ENCODE peak calls at places on chromosomes 6 and 20, in eight cellular contexts. J, I, W, K, B, Z, G and X are unnamed samples.

GRCh38 chr6:2127484-2127911 is 117.9 kb downstream of the GMDS start:
- DNase-seq in Z (no peak), B (no peak), J (peak; percentile 3), I (peak; percentile 78), K (no peak), G (no peak), W (no peak), X (no peak)

GRCh38 chr20:44211177-44212039 is 837 bp upstream of the OSER1 start:
- DNase-seq in J (no peak), Z (no peak), I (peak; percentile 21), K (no peak), G (no peak), W (no peak), B (no peak), X (no peak)

GRCh38 chr20:10250902-10251301 is 32.3 kb downstream of the SNAP25 start:
- DNase-seq in Z (no peak), G (peak; percentile 52), I (no peak), J (no peak), W (no peak), K (no peak), B (no peak), X (no peak)

GRCh38 chr6:83193747-83194582 is 808 bp downstream of the RWDD2A start:
- DNase-seq in W (no peak), J (no peak), G (peak; percentile 68), I (peak; percentile 23), B (peak; percentile 67), Z (peak; percentile 75), K (no peak), X (no peak)

GRCh38 chr6:95249661-95250060 is 327.7 kb upstream of the MANEA start:
- DNase-seq in J (no peak), Z (no peak), W (no peak), G (no peak), B (no peak), I (no peak), K (no peak), X (no peak)

GRCh38 chr6:27388293-27389197 is at the start of gene ZNF391:
- DNase-seq in K (peak; percentile 32), J (peak; percentile 42), Z (peak; percentile 83), I (peak; percentile 75), W (peak; percentile 43), B (peak; percentile 80), G (peak; percentile 91), X (peak; percentile 63)

GRCh38 chr20:57698191-57698866 is 11.5 kb downstream of the PMEPA1 start:
- DNase-seq in K (no peak), B (no peak), Z (no peak), I (peak; percentile 69), G (no peak), W (peak; percentile 50), J (no peak), X (no peak)

GRCh38 chr6:87237804-87238203 is 82.4 kb downstream of the ZNF292 start:
- DNase-seq in K (no peak), J (no peak), I (no peak), B (no peak), W (no peak), Z (no peak), G (peak; percentile 1), X (no peak)

GRCh38 chr6:72466971-72467566 is 154.8 kb upstream of the KCNQ5 start:
- DNase-seq in W (no peak), G (peak; percentile 80), K (no peak), Z (no peak), B (no peak), J (no peak), I (no peak), X (no peak)

GRCh38 chr20:49983848-49984408 is 1.1 kb downstream of the SNAI1 start:
- DNase-seq in B (no peak), J (no peak), Z (no peak), I (no peak), G (no peak), K (no peak), W (no peak), X (no peak)

GRCh38 chr6:3318226-3318625 is 59.5 kb downstream of the PSMG4 start:
- DNase-seq in I (peak; percentile 67), G (no peak), B (no peak), W (no peak), J (peak; percentile 8), Z (no peak), K (no peak), X (no peak)

GRCh38 chr6:34030831-34031566 is 114.9 kb downstream of the GRM4 start:
- DNase-seq in K (no peak), J (no peak), I (no peak), Z (no peak), W (no peak), G (peak; percentile 18), B (no peak), X (no peak)

GRCh38 chr6:30508890-30509736 is 19.8 kb downstream of the HLA-E start:
- DNase-seq in Z (no peak), I (no peak), G (no peak), B (no peak), W (no peak), J (no peak), K (no peak), X (no peak)

GRCh38 chr20:6506906-6507305 is 260.6 kb upstream of the BMP2 start:
- DNase-seq in W (no peak), G (no peak), B (no peak), Z (no peak), J (no peak), K (no peak), I (no peak), X (no peak)

GRCh38 chr6:18861182-18861581 is 474.0 kb downstream of the RNF144B start:
- DNase-seq in W (no peak), G (peak; percentile 50), J (no peak), B (no peak), I (no peak), K (no peak), Z (no peak), X (no peak)

GRCh38 chr6:134883314-134883713 is 66.6 kb downstream of the ALDH8A1 start:
- DNase-seq in J (no peak), I (no peak), B (no peak), Z (no peak), K (no peak), W (no peak), G (no peak), X (no peak)

GRCh38 chr20:41371361-41371760 is 4.7 kb upstream of the EMILIN3 start:
- DNase-seq in I (no peak), B (no peak), G (no peak), K (no peak), W (no peak), J (no peak), Z (no peak), X (no peak)

GRCh38 chr6:148747493-148748160 is 797 bp downstream of the UST start:
- DNase-seq in K (no peak), B (peak; percentile 64), W (no peak), J (peak; percentile 53), G (peak; percentile 60), I (peak; percentile 48), Z (peak; percentile 72), X (peak; percentile 59)

GRCh38 chr6:113829702-113830058 is 27.5 kb upstream of the MARCKS start:
- DNase-seq in B (no peak), K (no peak), W (no peak), I (no peak), Z (no peak), J (no peak), G (no peak), X (no peak)

GRCh38 chr20:58577139-58577806 is 62.1 kb upstream of the APCDD1L start:
- DNase-seq in I (no peak), J (no peak), Z (no peak), G (no peak), B (no peak), W (no peak), K (no peak), X (no peak)

GRCh38 chr6:121780325-121781313 is 345.2 kb downstream of the GJA1 start:
- DNase-seq in I (no peak), Z (peak; percentile 47), J (no peak), G (peak; percentile 49), W (no peak), K (no peak), B (no peak), X (no peak)

GRCh38 chr6:112156694-112157093 is 69.3 kb downstream of the FAM229B start:
- DNase-seq in W (no peak), G (no peak), J (no peak), I (no peak), B (no peak), K (no peak), Z (no peak), X (no peak)

GRCh38 chr6:44256291-44257006 is 879 bp downstream of the SLC35B2 start:
- DNase-seq in B (no peak), W (no peak), I (peak; percentile 50), G (no peak), J (no peak), K (no peak), Z (no peak), X (no peak)

GRCh38 chr6:4607026-4607704 is 169.0 kb upstream of the CDYL start:
- DNase-seq in B (no peak), J (no peak), K (no peak), Z (no peak), G (peak; percentile 15), I (no peak), W (no peak), X (no peak)

GRCh38 chr20:5996765-5997164 is 46.3 kb downstream of the MCM8 start:
- DNase-seq in Z (no peak), J (peak; percentile 50), G (peak; percentile 58), B (no peak), I (peak; percentile 50), W (no peak), K (no peak), X (peak; percentile 60)

GRCh38 chr6:15312500-15312899 is 66.6 kb downstream of the JARID2 start:
- DNase-seq in I (no peak), B (no peak), W (no peak), Z (no peak), J (no peak), G (no peak), K (no peak), X (no peak)